ENCODE peak calls at places on chromosomes 3 and 15, in nine cellular contexts. N is AG09319, Z is AG04449, T is activated B cell treated with CpG ODN at 0.5 μM for 24 hours, O is epithelial cell of esophagus, G is WTC11, X is ovary, M is endothelial cell of umbilical vein, I is body of pancreas. V is an unnamed sample.
A peak's percentile ranks its signal among the peaks of the same experiment; 100 is the strongest.

GRCh38 chr3:40620151-40620550 is 95.4 kb downstream of the ZNF621 start:
- DNase-seq in N (no peak), Z (no peak), T (no peak), O (peak; percentile 10), G (no peak), X (no peak), M (no peak), I (no peak), V (no peak)

GRCh38 chr3:128727996-128728395 is 2.0 kb downstream of the RAB7A start:
- DNase-seq in N (no peak), Z (no peak), T (no peak), O (peak; percentile 50), G (no peak), X (no peak), M (no peak), I (no peak), V (no peak)

GRCh38 chr15:64193971-64194370 is 31.1 kb upstream of the PPIB start:
- DNase-seq in N (no peak), Z (no peak), T (no peak), O (no peak), G (peak; percentile 17), X (no peak), M (no peak), I (no peak), V (no peak)

GRCh38 chr3:66028457-66028856 is 10.3 kb downstream of the MAGI1 start:
- DNase-seq in N (no peak), Z (no peak), T (no peak), O (peak; percentile 75), G (no peak), X (no peak), M (no peak), I (no peak), V (no peak)

GRCh38 chr3:134348524-134348923 is 25.7 kb downstream of the AMOTL2 start:
- DNase-seq in N (no peak), Z (no peak), T (no peak), O (peak; percentile 86), G (peak; percentile 5), X (no peak), M (no peak), I (peak; percentile 76), V (no peak)

GRCh38 chr3:42079701-42080323 is 11.3 kb upstream of the TRAK1 start:
- DNase-seq in N (no peak), Z (no peak), T (no peak), O (peak; percentile 95), G (no peak), X (no peak), M (no peak), I (no peak), V (no peak)

GRCh38 chr3:108493862-108494261 is 16.5 kb downstream of the MYH15 start:
- DNase-seq in N (no peak), Z (no peak), T (no peak), O (peak; percentile 33), G (peak; percentile 16), X (no peak), M (no peak), I (peak; percentile 18), V (no peak)

GRCh38 chr3:51706788-51707731 is at the start of gene GRM2:
- DNase-seq in N (peak; percentile 52), Z (no peak), T (peak; percentile 13), O (peak; percentile 84), G (peak; percentile 93), X (peak; percentile 68), M (peak; percentile 66), I (peak; percentile 88), V (peak; percentile 43)

GRCh38 chr3:71707600-71707999 is 17.6 kb downstream of the EIF4E3 start:
- DNase-seq in N (no peak), Z (no peak), T (no peak), O (no peak), G (no peak), X (no peak), M (no peak), I (no peak), V (no peak)

GRCh38 chr3:38084019-38084968 is 45.3 kb downstream of the DLEC1 start:
- DNase-seq in N (no peak), Z (no peak), T (peak; percentile 21), O (no peak), G (no peak), X (no peak), M (no peak), I (peak; percentile 24), V (no peak)

GRCh38 chr3:12961007-12961725 is 112.1 kb downstream of the IQSEC1 start:
- DNase-seq in N (no peak), Z (no peak), T (no peak), O (no peak), G (no peak), X (no peak), M (no peak), I (no peak), V (no peak)

GRCh38 chr3:40160933-40161332 is 148.6 kb upstream of the EIF1B start:
- DNase-seq in N (no peak), Z (no peak), T (no peak), O (no peak), G (no peak), X (no peak), M (no peak), I (no peak), V (no peak)

GRCh38 chr15:80745888-80746287 is 33.3 kb upstream of the CEMIP start:
- DNase-seq in N (no peak), Z (no peak), T (no peak), O (no peak), G (no peak), X (no peak), M (no peak), I (no peak), V (no peak)

GRCh38 chr3:87324609-87325008 is 48.2 kb upstream of the POU1F1 start:
- DNase-seq in N (no peak), Z (no peak), T (no peak), O (no peak), G (no peak), X (no peak), M (no peak), I (no peak), V (no peak)

DNA sequence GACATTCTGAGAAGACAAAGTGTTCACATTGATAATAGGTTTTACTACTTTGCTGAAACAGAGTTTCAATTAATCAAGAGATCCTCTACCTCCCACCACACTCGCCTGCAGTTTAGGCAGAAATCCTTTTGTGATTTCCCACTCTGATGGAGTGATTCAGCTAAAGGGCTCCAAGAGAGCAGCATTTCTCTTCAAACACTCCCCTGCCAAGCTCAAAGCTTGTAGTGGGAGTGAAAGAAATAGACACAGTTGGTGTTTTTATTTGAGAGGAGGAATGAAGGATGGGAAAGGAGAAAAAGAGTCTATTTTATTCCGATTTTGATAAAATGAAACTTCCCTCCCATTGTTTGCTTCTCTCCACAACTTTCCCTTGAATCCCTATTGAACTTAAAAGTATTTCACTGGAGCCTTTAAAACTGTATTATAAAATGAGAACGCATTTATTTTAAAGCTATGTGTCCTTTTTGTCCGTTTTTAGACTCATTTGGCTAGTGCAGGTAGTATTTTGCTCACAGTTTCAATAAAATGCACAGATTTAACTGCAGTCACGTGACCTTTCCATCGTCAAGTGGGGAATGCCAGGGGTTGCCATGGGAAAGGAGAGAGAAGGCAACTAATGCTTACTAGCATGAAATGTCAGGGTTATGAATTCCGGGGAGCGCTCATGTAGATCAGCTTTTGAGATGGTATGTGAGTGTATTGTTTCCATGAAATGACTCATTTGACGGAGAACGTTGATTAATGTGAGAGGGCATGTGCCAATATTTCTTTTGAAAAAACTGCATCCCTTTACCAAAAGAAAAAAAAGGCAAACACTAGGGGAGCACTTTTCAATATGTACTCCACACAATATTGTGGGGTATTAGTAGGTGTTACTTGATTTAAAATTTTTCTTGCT is 7.7 kb upstream of the OSBPL11 start:
- DNase-seq in N (peak; percentile 74), Z (no peak), T (no peak), O (peak; percentile 87), G (no peak), X (no peak), M (peak; percentile 77), I (peak; percentile 14), V (no peak)
- TF ChIP-seq CTCF in N (peak; percentile 16), Z (no peak), T (no peak), O (no peak), G (no peak), X (no peak), M (peak; percentile 12), I (peak; percentile 12), V (no peak)

DNA sequence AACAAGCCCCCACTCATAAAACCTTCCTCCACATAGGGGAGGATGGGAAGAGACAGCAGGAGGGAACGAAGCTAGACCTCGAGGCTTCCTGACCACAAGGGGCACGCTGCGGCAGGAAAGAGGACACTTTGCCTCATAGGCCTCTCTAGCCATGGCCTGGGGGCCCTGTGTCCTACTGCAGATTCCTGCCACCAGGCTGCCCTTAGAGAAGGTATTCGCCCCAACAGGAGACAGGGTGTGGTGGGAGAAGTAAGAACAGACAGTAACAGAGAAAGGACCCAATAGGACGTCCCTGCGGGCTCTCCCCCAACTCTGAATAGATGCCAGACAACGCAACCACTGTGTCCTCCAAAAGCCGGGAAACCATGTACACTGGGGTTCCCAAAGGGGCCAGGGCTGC is 36.8 kb downstream of the ADCY5 start:
- DNase-seq in N (no peak), Z (no peak), T (no peak), O (no peak), G (peak; percentile 35), X (no peak), M (no peak), I (no peak), V (no peak)
- TF ChIP-seq CTCF in N (no peak), Z (no peak), T (no peak), O (no peak), G (no peak), X (no peak), M (no peak), I (peak; percentile 6), V (no peak)

DNA sequence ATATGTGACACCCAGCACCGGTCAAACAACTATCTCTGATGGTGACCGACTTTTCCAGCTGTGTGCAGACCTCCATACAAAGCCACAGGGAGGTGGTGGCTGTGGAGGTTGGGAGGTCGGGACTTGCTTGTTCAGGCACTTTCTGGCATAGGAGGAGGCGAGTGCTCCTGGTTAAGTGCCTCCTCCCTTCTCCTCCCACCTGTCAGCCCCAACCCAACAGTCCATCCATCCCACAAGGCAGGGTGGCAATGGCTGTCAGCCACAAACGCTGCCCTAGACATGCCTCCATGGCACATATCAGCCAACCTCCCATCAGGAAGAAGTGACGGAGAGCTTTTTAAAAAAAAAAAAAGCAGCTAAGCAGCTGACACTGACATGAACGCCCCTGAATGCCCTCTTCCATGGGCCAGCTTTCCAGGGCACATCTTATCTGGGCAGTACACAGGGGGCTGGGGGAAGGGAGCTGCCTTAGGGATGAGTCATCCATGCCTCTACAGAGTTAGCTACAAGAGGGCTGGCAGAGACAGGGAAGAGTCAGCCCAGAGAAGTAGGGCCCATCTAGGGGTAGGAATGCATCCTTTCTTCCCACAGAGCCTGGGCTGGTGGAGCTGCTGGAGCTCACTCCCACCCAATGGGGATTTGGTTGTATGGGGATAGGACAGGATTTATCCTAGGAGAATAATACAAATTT is 41.2 kb downstream of the CCDC12 start:
- DNase-seq in N (peak; percentile 81), Z (peak; percentile 89), T (no peak), O (peak; percentile 94), G (peak; percentile 62), X (peak; percentile 87), M (peak; percentile 98), I (peak; percentile 95), V (peak; percentile 71)
- TF ChIP-seq CTCF in N (peak; percentile 81), Z (peak; percentile 89), T (no peak), O (peak; percentile 80), G (no peak), X (peak; percentile 30), M (peak; percentile 72), I (peak; percentile 72), V (no peak)

DNA sequence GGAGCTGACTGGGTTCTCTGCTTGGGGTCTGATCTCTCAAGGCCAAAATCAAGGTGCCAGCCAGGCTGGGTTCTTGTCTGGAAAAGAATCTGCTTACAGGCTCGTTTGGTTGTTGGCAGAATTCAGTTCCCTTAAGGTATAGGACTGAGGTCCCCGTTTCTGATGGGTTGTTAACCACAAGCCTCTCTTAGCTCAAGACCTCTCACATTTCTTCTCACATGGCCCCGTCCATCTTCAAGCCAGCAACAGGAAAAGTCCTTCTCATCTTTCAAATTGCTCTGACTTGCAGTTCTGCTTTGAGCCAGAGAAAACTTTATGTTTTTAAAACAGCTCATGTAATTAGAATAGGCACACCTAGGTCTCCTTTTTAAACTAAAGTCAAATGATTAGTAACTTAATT is 20.4 kb downstream of the UACA start:
- DNase-seq in N (no peak), Z (no peak), T (no peak), O (no peak), G (no peak), X (no peak), M (no peak), I (no peak), V (no peak)
- TF ChIP-seq CTCF in N (no peak), Z (no peak), T (no peak), O (no peak), G (no peak), X (no peak), M (no peak), I (no peak), V (no peak)

V was measured in CD14-positive monocyte.